ENCODE peak calls at places on chromosomes 12 and 14, in six cellular contexts. One of them, this sample, is unnamed.
A peak's percentile ranks its signal among the peaks of the same experiment; 100 is the strongest.

GRCh38 chr14:95667251-95667693 is 19.0 kb upstream of the TCL1B start:
- DNase-seq in progenitor cell of endocrine pancreas: no peak
- DNase-seq in WTC11: peak; percentile 24
- DNase-seq in non-pigmented ciliary epithelial cell: no peak
- DNase-seq in GM12865: peak; percentile 37
- DNase-seq in thoracic aorta: no peak
- DNase-seq in this sample: no peak

GRCh38 chr14:80679273-80679672 is 262.3 kb downstream of the CEP128 start:
- DNase-seq in WTC11: no peak
- DNase-seq in GM12865: no peak
- DNase-seq in progenitor cell of endocrine pancreas: no peak
- DNase-seq in thoracic aorta: no peak
- DNase-seq in non-pigmented ciliary epithelial cell: no peak
- DNase-seq in this sample: no peak

GRCh38 chr12:1539135-1539534 is 55.2 kb downstream of the FBXL14 start:
- DNase-seq in non-pigmented ciliary epithelial cell: no peak
- DNase-seq in GM12865: no peak
- DNase-seq in thoracic aorta: no peak
- DNase-seq in progenitor cell of endocrine pancreas: no peak
- DNase-seq in WTC11: no peak
- DNase-seq in this sample: no peak

GRCh38 chr12:6062427-6063378 is 61.8 kb downstream of the VWF start:
- DNase-seq in WTC11: peak; percentile 82
- DNase-seq in non-pigmented ciliary epithelial cell: no peak
- DNase-seq in GM12865: peak; percentile 56
- DNase-seq in thoracic aorta: no peak
- DNase-seq in progenitor cell of endocrine pancreas: peak; percentile 61
- DNase-seq in this sample: peak; percentile 76

GRCh38 chr14:87640553-87640952 is 352.4 kb downstream of the GALC start:
- DNase-seq in GM12865: no peak
- DNase-seq in progenitor cell of endocrine pancreas: no peak
- DNase-seq in WTC11: no peak
- DNase-seq in non-pigmented ciliary epithelial cell: no peak
- DNase-seq in thoracic aorta: no peak
- DNase-seq in this sample: no peak

GRCh38 chr14:55913324-55914035 is 204.7 kb upstream of the PELI2 start:
- DNase-seq in non-pigmented ciliary epithelial cell: peak; percentile 53
- DNase-seq in thoracic aorta: no peak
- DNase-seq in progenitor cell of endocrine pancreas: no peak
- DNase-seq in GM12865: no peak
- DNase-seq in WTC11: no peak
- DNase-seq in this sample: no peak

GRCh38 chr14:75153295-75153694 is 23.1 kb downstream of the TMED10 start:
- DNase-seq in progenitor cell of endocrine pancreas: no peak
- DNase-seq in WTC11: no peak
- DNase-seq in GM12865: no peak
- DNase-seq in non-pigmented ciliary epithelial cell: no peak
- DNase-seq in thoracic aorta: no peak
- DNase-seq in this sample: no peak

GRCh38 chr12:51926064-51926632 is 18.8 kb downstream of the ACVRL1 start:
- DNase-seq in GM12865: no peak
- DNase-seq in progenitor cell of endocrine pancreas: no peak
- DNase-seq in WTC11: no peak
- DNase-seq in thoracic aorta: no peak
- DNase-seq in non-pigmented ciliary epithelial cell: no peak
- DNase-seq in this sample: peak; percentile 56

GRCh38 chr12:65998536-65999530 is 131.7 kb downstream of the LLPH start:
- DNase-seq in GM12865: no peak
- DNase-seq in non-pigmented ciliary epithelial cell: peak; percentile 13
- DNase-seq in progenitor cell of endocrine pancreas: no peak
- DNase-seq in WTC11: no peak
- DNase-seq in thoracic aorta: no peak
- DNase-seq in this sample: no peak

GRCh38 chr14:22375321-22375930 is 213.6 kb downstream of the DAD1 start:
- DNase-seq in WTC11: no peak
- DNase-seq in progenitor cell of endocrine pancreas: no peak
- DNase-seq in thoracic aorta: no peak
- DNase-seq in non-pigmented ciliary epithelial cell: peak; percentile 40
- DNase-seq in GM12865: peak; percentile 66
- DNase-seq in this sample: peak; percentile 31

GRCh38 chr12:108613548-108613947 is 15.7 kb upstream of the TMEM119 start:
- DNase-seq in GM12865: peak; percentile 61
- DNase-seq in WTC11: no peak
- DNase-seq in thoracic aorta: no peak
- DNase-seq in progenitor cell of endocrine pancreas: no peak
- DNase-seq in non-pigmented ciliary epithelial cell: no peak
- DNase-seq in this sample: no peak

GRCh38 chr14:24192933-24193332 is 2.3 kb downstream of the TM9SF1 start:
- DNase-seq in progenitor cell of endocrine pancreas: no peak
- DNase-seq in GM12865: no peak
- DNase-seq in WTC11: no peak
- DNase-seq in non-pigmented ciliary epithelial cell: no peak
- DNase-seq in thoracic aorta: no peak
- DNase-seq in this sample: no peak

GRCh38 chr14:95538801-95539509 is 4.1 kb downstream of the GLRX5 start:
- DNase-seq in progenitor cell of endocrine pancreas: no peak
- DNase-seq in GM12865: no peak
- DNase-seq in WTC11: no peak
- DNase-seq in thoracic aorta: no peak
- DNase-seq in non-pigmented ciliary epithelial cell: no peak
- DNase-seq in this sample: no peak

GRCh38 chr14:96622926-96623325 is 120.7 kb downstream of the PAPOLA start:
- DNase-seq in progenitor cell of endocrine pancreas: no peak
- DNase-seq in GM12865: no peak
- DNase-seq in thoracic aorta: no peak
- DNase-seq in non-pigmented ciliary epithelial cell: no peak
- DNase-seq in WTC11: no peak
- DNase-seq in this sample: no peak

GRCh38 chr14:53875337-53875897 is 81.2 kb downstream of the BMP4 start:
- DNase-seq in GM12865: peak; percentile 44
- DNase-seq in non-pigmented ciliary epithelial cell: no peak
- DNase-seq in progenitor cell of endocrine pancreas: no peak
- DNase-seq in thoracic aorta: no peak
- DNase-seq in WTC11: no peak
- DNase-seq in this sample: no peak

GRCh38 chr12:131222271-131223139 is 268.8 kb downstream of the ADGRD1 start:
- DNase-seq in WTC11: no peak
- DNase-seq in progenitor cell of endocrine pancreas: no peak
- DNase-seq in thoracic aorta: no peak
- DNase-seq in GM12865: peak; percentile 79
- DNase-seq in non-pigmented ciliary epithelial cell: no peak
- DNase-seq in this sample: peak; percentile 70

This sample was measured in BE2C.